ENCODE peak calls at places on chromosomes 3 and 15, in four cellular contexts. H, K, Z and R are unnamed samples.
A peak's percentile ranks its signal among the peaks of the same experiment; 100 is the strongest.

GRCh38 chr15:56557415-56557814 is 92.5 kb upstream of the MNS1 start:
- DNase-seq in H (no peak), K (no peak), Z (no peak), R (no peak)

GRCh38 chr3:37855363-37855970 is 6.2 kb upstream of the CTDSPL start:
- DNase-seq in H (peak; percentile 63), K (peak; percentile 96), Z (peak; percentile 74), R (peak; percentile 79)

GRCh38 chr3:24368605-24369004 is 126.0 kb downstream of the THRB start:
- DNase-seq in H (no peak), K (no peak), Z (no peak), R (no peak)

GRCh38 chr3:186193534-186194450 is 84.9 kb upstream of the ETV5 start:
- DNase-seq in H (no peak), K (peak; percentile 80), Z (peak; percentile 54), R (peak; percentile 77)

GRCh38 chr3:69389520-69390248 is 3.8 kb upstream of the FRMD4B start:
- DNase-seq in H (no peak), K (no peak), Z (peak; percentile 75), R (no peak)

GRCh38 chr3:194189243-194189791 is 53.4 kb downstream of the HES1 start:
- DNase-seq in H (no peak), K (no peak), Z (no peak), R (no peak)

GRCh38 chr3:15332405-15333098 is at the start of gene SH3BP5:
- DNase-seq in H (peak; percentile 47), K (peak; percentile 87), Z (peak; percentile 89), R (peak; percentile 81)

GRCh38 chr3:105006164-105006563 is 360.5 kb upstream of the ALCAM start:
- DNase-seq in H (no peak), K (no peak), Z (no peak), R (no peak)

GRCh38 chr3:134008630-134009156 is 21.0 kb downstream of the SLCO2A1 start:
- DNase-seq in H (peak; percentile 84), K (no peak), Z (no peak), R (no peak)

GRCh38 chr3:42080452-42080872 is 10.7 kb upstream of the TRAK1 start:
- DNase-seq in H (peak; percentile 32), K (no peak), Z (peak; percentile 79), R (no peak)

GRCh38 chr3:88589131-88589530 is 439.4 kb downstream of the C3orf38 start:
- DNase-seq in H (no peak), K (no peak), Z (peak; percentile 11), R (no peak)

GRCh38 chr3:63862804-63863149 is 828 bp downstream of the THOC7 start:
- DNase-seq in H (no peak), K (no peak), Z (no peak), R (no peak)

GRCh38 chr3:104909721-104910120 is 457.0 kb upstream of the ALCAM start:
- DNase-seq in H (peak; percentile 44), K (no peak), Z (no peak), R (no peak)

GRCh38 chr15:100097342-100097899 is 244.4 kb downstream of the ADAMTS17 start:
- DNase-seq in H (no peak), K (no peak), Z (no peak), R (no peak)

GRCh38 chr15:71131601-71132357 is 16.5 kb downstream of the THSD4 start:
- DNase-seq in H (no peak), K (no peak), Z (no peak), R (no peak)

GRCh38 chr3:184602406-184603155 is 41.0 kb downstream of the EPHB3 start:
- DNase-seq in H (no peak), K (peak; percentile 66), Z (peak; percentile 75), R (peak; percentile 46)

GRCh38 chr15:101065570-101066221 is 146.5 kb downstream of the LRRK1 start:
- DNase-seq in H (no peak), K (no peak), Z (no peak), R (no peak)

GRCh38 chr15:67779160-67780111 is 45.9 kb upstream of the SKOR1 start:
- DNase-seq in H (no peak), K (no peak), Z (peak; percentile 59), R (no peak)

GRCh38 chr15:57041416-57041815 is 123.0 kb downstream of the TCF12 start:
- DNase-seq in H (no peak), K (no peak), Z (no peak), R (no peak)

GRCh38 chr3:125136966-125137365 is 75.6 kb downstream of the SLC12A8 start:
- DNase-seq in H (no peak), K (no peak), Z (no peak), R (no peak)
- H2BK5ac ChIP-seq in H (peak overlapping the region; percentile 55), K (no peak overlapping the region), Z (no peak overlapping the region), R (no peak overlapping the region)

GRCh38 chr3:158789592-158789991 is 12.3 kb upstream of the MFSD1 start:
- DNase-seq in H (peak; percentile 81), K (no peak), Z (no peak), R (no peak)
- H3K56ac ChIP-seq in H (no peak overlapping the region), K (no peak overlapping the region), Z (no peak overlapping the region), R (no peak overlapping the region)

GRCh38 chr15:31377030-31377429 is 50.4 kb downstream of the KLF13 start:
- DNase-seq in H (no peak), K (no peak), Z (no peak), R (no peak)
- H2BK5ac ChIP-seq in H (no peak overlapping the region), K (peak overlapping the region; percentile 61), Z (peak overlapping the region; percentile 69), R (no peak overlapping the region)

GRCh38 chr15:78626611-78627010 is 5.8 kb upstream of the CHRNA3 start:
- DNase-seq in H (no peak), K (no peak), Z (no peak), R (no peak)

GRCh38 chr15:78628227-78628626 is 7.4 kb upstream of the CHRNA3 start:
- DNase-seq in H (no peak), K (peak; percentile 22), Z (no peak), R (no peak)

GRCh38 chr15:78630886-78631633 is 9.9 kb downstream of the CHRNB4 start:
- DNase-seq in H (no peak), K (no peak), Z (peak; percentile 20), R (no peak)

GRCh38 chr15:78629031-78629715 is 8.4 kb upstream of the CHRNA3 start:
- DNase-seq in H (no peak), K (no peak), Z (no peak), R (no peak)

GRCh38 chr15:78629716-78630065 is 8.9 kb upstream of the CHRNA3 start:
- DNase-seq in H (no peak), K (no peak), Z (no peak), R (no peak)
- H3K56ac ChIP-seq in H (no peak overlapping the region), K (no peak overlapping the region), Z (no peak overlapping the region), R (no peak overlapping the region)

GRCh38 chr3:49717539-49718418 is 1.7 kb downstream of the AMIGO3 start:
- DNase-seq in H (no peak), K (peak; percentile 42), Z (no peak), R (no peak)

GRCh38 chr3:49716691-49717538 is 2.6 kb downstream of the AMIGO3 start:
- DNase-seq in H (no peak), K (peak; percentile 43), Z (no peak), R (peak; percentile 25)

GRCh38 chr3:49720383-49721164 is 1.1 kb upstream of the AMIGO3 start:
- DNase-seq in H (no peak), K (no peak), Z (no peak), R (no peak)

GRCh38 chr3:49719214-49719884 is at the start of gene AMIGO3:
- DNase-seq in H (peak; percentile 86), K (peak; percentile 97), Z (peak; percentile 96), R (peak; percentile 96)

DNA sequence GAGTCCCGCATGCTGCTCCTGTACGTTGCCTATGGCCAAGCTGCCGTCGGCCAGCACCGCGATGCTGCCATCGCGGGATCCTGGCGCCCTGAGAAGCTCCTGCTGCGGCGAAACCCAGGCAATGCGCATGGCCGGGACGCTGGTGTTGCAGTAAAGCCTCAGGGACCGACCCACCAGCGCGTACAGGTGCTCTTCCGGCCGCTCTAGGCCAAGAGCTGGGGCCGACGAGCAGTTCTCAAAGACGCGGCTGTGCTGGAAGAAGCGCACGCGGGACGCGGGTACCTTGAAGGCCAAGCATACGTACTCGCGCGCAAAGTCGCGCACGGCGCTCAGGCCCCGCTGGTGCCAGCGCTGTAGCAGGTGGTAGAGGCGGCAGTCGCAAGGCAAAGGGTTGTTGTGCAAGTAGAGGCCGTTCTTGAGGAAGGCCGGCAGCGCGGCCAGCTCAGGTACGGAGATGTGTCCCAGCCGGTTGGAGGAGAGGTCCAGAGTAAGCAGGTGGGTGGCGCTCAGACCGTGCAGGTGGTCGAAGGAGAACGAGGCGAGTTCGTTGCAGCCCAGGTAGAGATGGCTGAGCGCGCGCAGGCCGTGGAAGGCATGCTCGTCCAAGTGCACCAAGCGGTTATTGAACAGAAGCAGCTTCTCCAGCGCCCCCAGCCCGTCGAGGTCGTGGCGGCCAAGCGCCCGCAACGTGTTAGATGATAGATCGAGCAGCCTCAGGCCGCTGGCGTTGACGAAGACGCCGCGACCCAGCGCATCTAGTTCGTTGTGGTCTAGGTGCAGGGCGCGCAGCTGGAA is 868 bp downstream of the AMIGO3 start:
- DNase-seq in H (no peak), K (peak; percentile 75), Z (no peak), R (peak; percentile 71)
- H2BK5ac ChIP-seq in H (no peak overlapping the region), K (peak overlapping the region; percentile 84), Z (no peak overlapping the region), R (no peak overlapping the region)

GRCh38 chr3:131794766-131795381 is 239.9 kb downstream of the CPNE4 start:
- DNase-seq in H (peak; percentile 52), K (peak; percentile 54), Z (peak; percentile 76), R (peak; percentile 54)

GRCh38 chr3:131796558-131796957 is 238.3 kb downstream of the CPNE4 start:
- DNase-seq in H (no peak), K (no peak), Z (no peak), R (peak; percentile 30)

DNA sequence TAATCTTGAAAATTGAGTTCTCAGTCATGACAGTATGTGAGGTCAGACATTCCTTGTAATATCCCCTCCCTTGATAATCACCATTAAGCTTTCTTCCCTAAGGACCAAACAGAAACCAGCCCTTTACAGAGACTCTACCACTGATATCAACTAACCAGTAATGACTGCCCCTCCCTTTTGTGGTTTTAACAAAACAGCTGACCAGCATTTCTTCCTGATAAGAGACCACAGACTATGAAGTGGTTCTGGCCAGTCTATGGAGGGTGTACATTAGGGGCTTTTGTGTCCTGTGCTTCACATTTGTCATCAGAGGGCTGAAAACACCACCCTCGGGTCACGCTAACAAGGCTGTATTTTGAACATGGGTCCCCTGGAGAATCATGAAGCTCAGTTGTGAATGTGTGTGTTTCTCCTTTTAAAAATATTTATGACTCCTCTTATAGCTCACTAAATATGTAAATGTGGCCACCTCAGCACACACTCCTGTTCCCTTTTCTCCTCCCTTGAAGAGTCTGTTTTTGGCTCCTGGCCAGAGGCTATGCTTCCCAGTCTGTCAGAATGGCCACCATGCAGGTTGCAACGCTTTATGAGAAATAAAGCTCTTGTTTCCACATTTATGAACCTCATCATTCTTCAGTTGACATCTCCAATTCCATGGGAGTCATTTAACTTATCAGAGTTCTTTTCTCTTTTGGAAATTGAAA is 239.3 kb downstream of the CPNE4 start:
- DNase-seq in H (no peak), K (no peak), Z (peak; percentile 54), R (no peak)
- H3K56ac ChIP-seq in H (no peak overlapping the region), K (no peak overlapping the region), Z (no peak overlapping the region), R (no peak overlapping the region)